ENCODE peak calls at places on chromosomes 16 and 17, in nine cellular contexts. H is hepatocyte, B is AG04450, A is neural progenitor cell, V is progenitor cell of endocrine pancreas, E is tibial artery, Z is PC-3, Q is GM13977, L is cardiac muscle cell. G is an unnamed sample.
A peak's percentile ranks its signal among the peaks of the same experiment; 100 is the strongest.

GRCh38 chr16:13300066-13300465 is 398.7 kb downstream of the SHISA9 start:
- DNase-seq in A (no peak), V (no peak), Z (no peak), H (no peak), Q (no peak), E (no peak), B (no peak), L (no peak), G (no peak)

GRCh38 chr17:79626156-79626890 is 15.5 kb upstream of the RBFOX3 start:
- DNase-seq in Q (no peak), Z (no peak), B (no peak), A (no peak), L (no peak), V (no peak), E (peak; percentile 13), H (no peak), G (no peak)

GRCh38 chr17:78450696-78451344 is 72.4 kb downstream of the PGS1 start:
- DNase-seq in B (no peak), L (no peak), V (no peak), H (no peak), E (no peak), Q (no peak), A (no peak), Z (no peak), G (no peak)

GRCh38 chr16:15907863-15908478 is 19.6 kb upstream of the CEP20 start:
- DNase-seq in Q (peak; percentile 88), Z (peak; percentile 41), A (peak; percentile 72), V (no peak), L (peak; percentile 28), H (peak; percentile 12), B (no peak), E (no peak), G (no peak)

GRCh38 chr17:80754846-80755245 is 210.2 kb downstream of the RPTOR start:
- DNase-seq in E (no peak), Z (no peak), L (no peak), Q (no peak), V (no peak), A (no peak), H (no peak), B (no peak), G (no peak)

GRCh38 chr16:83975646-83976260 is 7.7 kb downstream of the NECAB2 start:
- DNase-seq in V (no peak), L (no peak), B (no peak), E (no peak), Q (no peak), H (no peak), A (no peak), Z (no peak), G (no peak)

GRCh38 chr16:22945361-22945760 is 131.4 kb downstream of the HS3ST2 start:
- DNase-seq in V (no peak), A (no peak), Q (no peak), E (no peak), L (peak; percentile 2), B (no peak), H (no peak), Z (no peak), G (no peak)

GRCh38 chr17:7325031-7325528 is 4.1 kb downstream of the NEURL4 start:
- DNase-seq in A (no peak), Q (no peak), E (no peak), L (no peak), B (no peak), V (no peak), H (no peak), Z (no peak), G (no peak)

GRCh38 chr16:76360384-76360783 is 83.2 kb downstream of the CNTNAP4 start:
- DNase-seq in E (no peak), Q (no peak), H (no peak), B (no peak), V (no peak), L (peak; percentile 36), Z (no peak), A (no peak), G (no peak)

GRCh38 chr16:78957328-78958100 is 643.0 kb downstream of the MAF start:
- DNase-seq in Q (no peak), A (peak; percentile 88), Z (no peak), L (no peak), H (no peak), E (no peak), V (no peak), B (no peak), G (no peak)

GRCh38 chr16:50266337-50267091 is at the start of gene ADCY7:
- DNase-seq in Z (no peak), V (no peak), H (peak; percentile 83), E (peak; percentile 72), A (peak; percentile 41), B (peak; percentile 34), Q (peak; percentile 78), L (peak; percentile 87), G (no peak)

GRCh38 chr17:376936-377863 is 24.6 kb upstream of the RPH3AL start:
- DNase-seq in L (no peak), H (no peak), B (no peak), Q (no peak), V (no peak), Z (no peak), E (no peak), A (peak; percentile 32), G (no peak)

GRCh38 chr16:85888405-85889331 is 10.3 kb upstream of the IRF8 start:
- DNase-seq in E (no peak), B (no peak), L (peak; percentile 84), Z (peak; percentile 73), A (no peak), Q (peak; percentile 77), H (no peak), V (no peak), G (no peak)

GRCh38 chr16:12796498-12796897 is 7.2 kb downstream of the CPPED1 start:
- DNase-seq in V (no peak), Z (no peak), A (no peak), H (no peak), E (no peak), B (no peak), Q (no peak), L (no peak), G (no peak)

GRCh38 chr16:67663151-67663876 is 2.6 kb downstream of the PARD6A start:
- DNase-seq in B (no peak), H (no peak), A (peak; percentile 55), E (no peak), Z (no peak), L (peak; percentile 25), Q (no peak), V (no peak), G (peak; percentile 71)

GRCh38 chr17:43360376-43360738 is 38.4 kb upstream of the ARL4D start:
- DNase-seq in E (peak; percentile 47), B (no peak), Z (peak; percentile 69), V (no peak), L (peak; percentile 88), Q (peak; percentile 54), A (no peak), H (peak; percentile 73), G (no peak)

GRCh38 chr16:5502467-5502869 is 404.9 kb upstream of the EEF2KMT start:
- DNase-seq in L (no peak), A (peak; percentile 82), E (no peak), H (peak; percentile 73), Q (no peak), Z (no peak), B (no peak), V (peak; percentile 39), G (peak; percentile 67)

GRCh38 chr17:51461578-51462004 is 201.2 kb downstream of the UTP18 start:
- DNase-seq in H (peak; percentile 79), E (peak; percentile 44), A (peak; percentile 63), L (peak; percentile 80), B (peak; percentile 4), Z (peak; percentile 82), V (peak; percentile 37), Q (peak; percentile 40), G (peak; percentile 80)

GRCh38 chr16:17633146-17633966 is 162.6 kb upstream of the XYLT1 start:
- DNase-seq in E (no peak), L (no peak), V (no peak), A (no peak), H (peak; percentile 8), Z (no peak), B (no peak), Q (no peak), G (no peak)

GRCh38 chr16:2251281-2252111 is at the start of gene ECI1:
- DNase-seq in E (peak; percentile 94), A (peak; percentile 96), H (peak; percentile 98), Z (peak; percentile 93), B (peak; percentile 85), L (peak; percentile 98), Q (peak; percentile 100), V (peak; percentile 89), G (peak; percentile 92)
- TF ChIP-seq CTCF in E (peak; percentile 69), A (peak; percentile 67), H (peak; percentile 70), Z (peak; percentile 49), B (peak; percentile 64), L (peak; percentile 57), Q (peak; percentile 68), V (peak; percentile 63), G (peak; percentile 49)

GRCh38 chr17:63697341-63698286 is 2.3 kb downstream of the LIMD2 start:
- DNase-seq in B (no peak), H (peak; percentile 36), E (no peak), V (no peak), L (peak; percentile 40), A (peak; percentile 28), Z (peak; percentile 74), Q (peak; percentile 76), G (peak; percentile 56)
- TF ChIP-seq CTCF in B (peak; percentile 61), H (peak; percentile 29), E (peak; percentile 13), V (peak; percentile 38), L (peak; percentile 46), A (peak; percentile 47), Z (peak; percentile 89), Q (peak; percentile 77), G (peak; percentile 47)

DNA sequence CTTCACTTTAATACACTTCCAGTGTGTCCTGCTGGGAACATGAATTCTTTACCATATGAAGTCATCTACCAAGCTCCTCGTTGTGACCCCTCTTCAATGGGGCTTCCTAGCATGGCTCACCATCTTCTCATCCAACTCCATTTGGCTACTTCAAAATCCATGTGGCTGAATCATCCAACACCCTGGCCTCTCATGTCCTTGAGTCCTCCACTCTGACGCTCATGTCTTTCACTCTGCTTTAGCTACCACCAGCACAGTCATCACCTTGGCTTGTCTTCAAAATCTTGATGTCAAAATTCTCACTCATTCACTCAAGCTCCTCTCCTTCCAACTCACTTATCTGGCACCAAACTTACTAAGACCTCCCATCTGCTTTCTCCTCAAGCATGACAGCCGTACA is 35.8 kb downstream of the AMFR start:
- DNase-seq in B (peak; percentile 83), E (no peak), A (no peak), V (no peak), Q (no peak), L (peak; percentile 50), Z (peak; percentile 46), H (no peak), G (no peak)
- TF ChIP-seq CTCF in B (no peak), E (no peak), A (no peak), V (no peak), Q (no peak), L (no peak), Z (no peak), H (no peak), G (no peak)

DNA sequence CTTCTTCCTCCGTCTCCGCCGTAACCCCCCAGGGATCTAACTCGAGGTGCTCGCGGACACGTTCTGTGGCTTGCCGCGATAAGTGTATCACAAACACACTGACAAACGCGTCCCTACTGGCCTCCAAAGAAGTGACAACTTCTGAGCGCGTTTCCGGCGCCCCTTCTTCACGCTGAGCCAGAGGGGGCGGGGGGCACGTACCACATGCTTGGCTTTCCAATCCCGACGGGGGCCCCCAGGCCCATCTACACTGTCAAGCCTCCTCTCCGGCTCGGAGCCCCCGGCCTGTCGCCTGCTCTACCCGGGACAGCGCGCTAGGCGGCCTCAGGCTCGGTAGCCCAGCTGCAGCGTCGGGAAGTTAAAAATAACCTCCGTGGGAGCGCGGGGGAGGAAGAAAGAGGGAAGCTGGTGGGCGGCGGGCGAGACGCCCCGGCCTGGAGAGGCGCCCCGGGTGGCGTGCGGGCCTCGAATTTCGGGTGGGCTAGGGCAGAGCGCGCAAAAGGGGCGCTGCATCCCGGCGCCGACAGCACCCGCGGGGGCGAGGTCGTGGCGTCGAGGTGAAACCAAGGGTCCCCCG is 676 bp upstream of the SPHK1 start:
- DNase-seq in A (peak; percentile 74), V (peak; percentile 43), H (peak; percentile 69), L (peak; percentile 65), Q (peak; percentile 82), E (no peak), B (no peak), Z (peak; percentile 37), G (peak; percentile 58)
- TF ChIP-seq CTCF in A (peak; percentile 33), V (peak; percentile 34), H (peak; percentile 13), L (peak; percentile 35), Q (peak; percentile 24), E (no peak), B (peak; percentile 31), Z (peak; percentile 45), G (peak; percentile 37)